ENCODE peak calls at places on chromosome 16, in five cellular contexts. T is foreskin fibroblast, R is AG10803, K is HL-60, X is astrocyte of the cerebellum. Z is an unnamed sample.

GRCh38 chr16:73000020-73000906 is 47.7 kb downstream of the ZFHX3 start:
- DNase-seq in X (no peak), R (peak; percentile 39), T (peak; percentile 71), K (no peak), Z (no peak)

GRCh38 chr16:51651061-51651466 is 500.0 kb upstream of the SALL1 start:
- DNase-seq in X (no peak), T (no peak), R (no peak), K (no peak), Z (no peak)

GRCh38 chr16:10335681-10336080 is 50.2 kb upstream of the ATF7IP2 start:
- DNase-seq in K (no peak), R (no peak), T (no peak), X (no peak), Z (no peak)

GRCh38 chr16:88982286-88983084 is 5.5 kb upstream of the CBFA2T3 start:
- DNase-seq in X (no peak), T (no peak), R (no peak), K (no peak), Z (no peak)

GRCh38 chr16:53744449-53744848 is 40.5 kb downstream of the FTO start:
- DNase-seq in X (no peak), R (no peak), T (no peak), K (no peak), Z (no peak)

GRCh38 chr16:31301708-31302400 is 42.1 kb downstream of the ITGAM start:
- DNase-seq in X (no peak), R (peak; percentile 40), K (peak; percentile 90), T (peak; percentile 6), Z (no peak)

GRCh38 chr16:19384656-19385055 is 33.0 kb upstream of the TMC5 start:
- DNase-seq in X (no peak), R (no peak), K (no peak), T (no peak), Z (no peak)

GRCh38 chr16:61929801-61930200 is 106.4 kb downstream of the CDH8 start:
- DNase-seq in R (no peak), K (no peak), X (no peak), T (no peak), Z (no peak)

GRCh38 chr16:2210386-2211365 is at the start of gene BRICD5:
- DNase-seq in R (no peak), X (no peak), K (no peak), T (peak; percentile 46), Z (no peak)

GRCh38 chr16:53816211-53816610 is 112.3 kb downstream of the FTO start:
- DNase-seq in X (no peak), T (peak; percentile 59), K (no peak), R (peak; percentile 51), Z (no peak)

GRCh38 chr16:27703545-27703944 is 153.6 kb downstream of the KATNIP start:
- DNase-seq in R (peak; percentile 43), X (no peak), K (no peak), T (peak; percentile 70), Z (no peak)

GRCh38 chr16:71852561-71852960 is 6.8 kb downstream of the ATXN1L start:
- DNase-seq in K (no peak), T (no peak), X (no peak), R (no peak), Z (no peak)

GRCh38 chr16:16083421-16084156 is 134.2 kb downstream of the ABCC1 start:
- DNase-seq in T (peak; percentile 44), K (peak; percentile 68), R (no peak), X (no peak), Z (peak; percentile 16)

GRCh38 chr16:54265558-54266213 is 20.9 kb downstream of the IRX3 start:
- DNase-seq in X (no peak), K (no peak), T (no peak), R (peak; percentile 23), Z (no peak)

GRCh38 chr16:89638455-89638854 is 19.1 kb downstream of the CHMP1A start:
- DNase-seq in K (no peak), R (no peak), X (no peak), T (no peak), Z (no peak)

GRCh38 chr16:83952940-83953795 is at the start of gene OSGIN1:
- DNase-seq in R (peak; percentile 92), K (peak; percentile 94), T (peak; percentile 98), X (peak; percentile 56), Z (peak; percentile 70)

GRCh38 chr16:48613061-48613957 is 3.3 kb upstream of the N4BP1 start:
- DNase-seq in K (peak; percentile 60), X (no peak), T (peak; percentile 41), R (peak; percentile 90), Z (no peak)

GRCh38 chr16:17275989-17276530 is 194.7 kb downstream of the XYLT1 start:
- DNase-seq in K (peak; percentile 12), X (no peak), T (no peak), R (no peak), Z (no peak)

GRCh38 chr16:81645925-81646324 is 133.2 kb upstream of the PLCG2 start:
- DNase-seq in X (no peak), T (no peak), R (no peak), K (no peak), Z (no peak)

GRCh38 chr16:13923703-13924298 is 3.8 kb downstream of the ERCC4 start:
- DNase-seq in T (peak; percentile 67), K (no peak), X (peak; percentile 57), R (peak; percentile 65), Z (no peak)

GRCh38 chr16:65697516-65697915 is 575.7 kb upstream of the CDH11 start:
- DNase-seq in K (no peak), T (no peak), R (no peak), X (no peak), Z (no peak)

GRCh38 chr16:88560722-88561484 is 9.3 kb upstream of the ZC3H18 start:
- DNase-seq in T (peak; percentile 57), R (peak; percentile 15), K (no peak), X (peak; percentile 4), Z (no peak)

GRCh38 chr16:84875846-84876245 is 56.1 kb downstream of the CRISPLD2 start:
- DNase-seq in R (no peak), K (no peak), T (no peak), X (no peak), Z (no peak)

GRCh38 chr16:85916141-85916890 is 17.4 kb downstream of the IRF8 start:
- DNase-seq in R (no peak), T (no peak), K (peak; percentile 48), X (no peak), Z (no peak)

GRCh38 chr16:88533945-88534641 is 36.1 kb upstream of the ZC3H18 start:
- DNase-seq in T (peak; percentile 85), R (peak; percentile 54), K (no peak), X (no peak), Z (no peak)

GRCh38 chr16:10866196-10866976 is 10.6 kb upstream of the CIITA start:
- DNase-seq in K (no peak), X (no peak), T (no peak), R (peak; percentile 17), Z (no peak)

GRCh38 chr16:47058295-47059086 is 85.0 kb upstream of the DNAJA2 start:
- DNase-seq in K (no peak), T (peak; percentile 15), R (peak; percentile 8), X (no peak), Z (no peak)

GRCh38 chr16:81405702-81406113 is 38.9 kb upstream of the CMIP start:
- DNase-seq in T (peak; percentile 84), R (peak; percentile 84), X (peak; percentile 90), K (no peak), Z (peak; percentile 98)

GRCh38 chr16:2981177-2981898 is 1.1 kb upstream of the PKMYT1 start:
- DNase-seq in T (no peak), R (no peak), K (no peak), X (no peak), Z (no peak)

GRCh38 chr16:69328854-69329316 is 1.5 kb downstream of the PDF start:
- DNase-seq in K (no peak), X (peak; percentile 11), R (peak; percentile 50), T (peak; percentile 50), Z (no peak)
- H3K4me3 ChIP-seq in K (peak overlapping the region; percentile 85), X (peak overlapping the region; percentile 67), R (peak overlapping the region; percentile 79), T (peak overlapping the region; percentile 78), Z (no peak overlapping the region)

DNA sequence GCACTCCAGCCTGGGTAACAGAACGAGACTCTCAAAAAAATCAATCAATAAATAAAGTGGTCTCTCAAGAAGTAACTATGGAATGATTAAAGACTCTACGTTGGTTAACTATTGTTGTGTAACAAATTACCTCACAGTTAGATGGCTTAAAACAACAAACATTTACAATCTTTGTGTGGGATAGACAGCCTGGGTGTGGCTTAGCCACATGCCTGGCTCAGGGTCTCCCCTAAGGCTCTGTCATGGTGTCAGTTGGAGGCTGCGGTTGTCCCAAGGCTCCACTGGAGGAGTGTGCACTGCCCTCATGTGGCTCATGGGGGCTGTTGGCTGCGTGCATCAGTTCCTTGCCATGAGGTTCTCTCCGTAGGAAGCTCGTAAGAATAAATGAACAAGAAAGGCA is 294.5 kb downstream of the SNX29 start:
- DNase-seq in R (peak; percentile 23), X (no peak), T (peak; percentile 37), K (peak; percentile 11), Z (no peak)
- TF ChIP-seq CTCF in R (peak; percentile 38), X (peak; percentile 57), T (peak; percentile 36), K (no peak), Z (peak; percentile 45)

GRCh38 chr16:29978564-29979270 is 5.0 kb downstream of the TAOK2 start:
- DNase-seq in T (no peak), R (no peak), K (no peak), X (no peak), Z (no peak)

GRCh38 chr16:29975811-29976511 is 2.3 kb downstream of the TAOK2 start:
- DNase-seq in X (no peak), R (no peak), K (no peak), T (peak; percentile 12), Z (no peak)

GRCh38 chr16:29977063-29977462 is 3.4 kb downstream of the TAOK2 start:
- DNase-seq in T (no peak), R (no peak), K (no peak), X (no peak), Z (no peak)

GRCh38 chr16:29975134-29975538 is 1.5 kb downstream of the TAOK2 start:
- DNase-seq in X (no peak), R (no peak), K (no peak), T (no peak), Z (no peak)

GRCh38 chr16:29978081-29978480 is 4.4 kb downstream of the TAOK2 start:
- DNase-seq in K (no peak), T (no peak), X (no peak), R (no peak), Z (no peak)
- H3K4me3 ChIP-seq in K (no peak overlapping the region), T (no peak overlapping the region), X (no peak overlapping the region), R (no peak overlapping the region), Z (no peak overlapping the region)

DNA sequence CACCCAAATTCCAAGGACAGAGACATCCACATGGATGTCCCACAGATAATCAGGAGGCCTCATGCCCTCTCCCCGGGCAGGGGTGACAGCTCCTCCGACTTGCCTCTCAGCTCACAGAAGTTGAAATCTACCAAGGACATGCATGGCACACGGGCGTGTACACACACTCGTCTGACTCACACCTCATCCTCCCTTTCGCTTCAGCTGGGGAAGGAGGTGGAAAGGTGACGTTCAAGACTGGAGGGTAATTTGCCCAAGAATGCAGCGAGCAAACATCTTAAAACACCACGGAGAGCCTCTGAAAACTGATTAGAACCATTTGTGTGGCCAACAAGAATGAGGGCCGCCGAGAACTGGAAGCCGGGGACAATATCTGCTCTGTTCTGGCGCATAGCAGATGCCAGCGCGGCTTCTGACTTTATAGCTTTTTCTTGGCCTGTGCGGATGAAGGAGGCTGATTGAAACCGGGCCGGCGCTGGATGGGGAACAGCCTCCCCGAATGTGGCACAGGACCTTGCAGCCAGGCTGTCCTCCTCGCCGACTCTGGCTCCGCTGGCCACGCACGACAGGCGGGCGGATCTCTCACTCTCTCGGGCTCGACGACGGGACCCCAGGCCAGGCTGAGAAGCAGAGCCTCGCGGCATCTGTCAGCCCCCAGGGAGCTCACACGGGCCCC is 100.9 kb downstream of the C16orf95 start:
- DNase-seq in K (no peak), R (no peak), X (no peak), T (peak; percentile 53), Z (no peak)
- TF ChIP-seq CTCF in K (no peak), R (no peak), X (no peak), T (no peak), Z (no peak)

Z was measured in kidney epithelial cell.